ENCODE peak calls at places on chromosomes 11 and 22, in eight cellular contexts. One of them, this sample, is unnamed.

GRCh38 chr11:34977039-34977906 is 60.9 kb downstream of the PDHX start:
- DNase-seq in fibroblast of lung: peak
- DNase-seq in GM23248: peak
- DNase-seq in CD4-positive, alpha-beta T cell: no peak
- DNase-seq in upper lobe of right lung: no peak
- DNase-seq in spleen: no peak
- DNase-seq in naive thymus-derived CD4-positive, alpha-beta T cell: no peak
- DNase-seq in mesenchymal stem cell: peak
- DNase-seq in this sample: peak

GRCh38 chr11:1970956-1971355 is 23.8 kb downstream of the MRPL23 start:
- DNase-seq in naive thymus-derived CD4-positive, alpha-beta T cell: no peak
- DNase-seq in GM23248: no peak
- DNase-seq in mesenchymal stem cell: no peak
- DNase-seq in spleen: peak
- DNase-seq in CD4-positive, alpha-beta T cell: no peak
- DNase-seq in fibroblast of lung: no peak
- DNase-seq in upper lobe of right lung: peak
- DNase-seq in this sample: no peak

GRCh38 chr11:34234086-34234740 is 123.6 kb downstream of the ABTB2 start:
- DNase-seq in CD4-positive, alpha-beta T cell: peak
- DNase-seq in mesenchymal stem cell: peak
- DNase-seq in naive thymus-derived CD4-positive, alpha-beta T cell: no peak
- DNase-seq in spleen: no peak
- DNase-seq in upper lobe of right lung: no peak
- DNase-seq in GM23248: peak
- DNase-seq in fibroblast of lung: peak
- DNase-seq in this sample: peak

GRCh38 chr11:6319879-6320410 is 356 bp downstream of the CAVIN3 start:
- DNase-seq in spleen: peak
- DNase-seq in CD4-positive, alpha-beta T cell: no peak
- DNase-seq in fibroblast of lung: peak
- DNase-seq in upper lobe of right lung: peak
- DNase-seq in mesenchymal stem cell: peak
- DNase-seq in GM23248: peak
- DNase-seq in naive thymus-derived CD4-positive, alpha-beta T cell: no peak
- DNase-seq in this sample: no peak

GRCh38 chr11:3195251-3196160 is 23.1 kb downstream of the MRGPRG start:
- DNase-seq in spleen: peak
- DNase-seq in CD4-positive, alpha-beta T cell: no peak
- DNase-seq in upper lobe of right lung: peak
- DNase-seq in GM23248: peak
- DNase-seq in naive thymus-derived CD4-positive, alpha-beta T cell: no peak
- DNase-seq in fibroblast of lung: peak
- DNase-seq in mesenchymal stem cell: peak
- DNase-seq in this sample: no peak

GRCh38 chr11:87397250-87397649 is 359.5 kb downstream of the TMEM135 start:
- DNase-seq in fibroblast of lung: no peak
- DNase-seq in mesenchymal stem cell: no peak
- DNase-seq in naive thymus-derived CD4-positive, alpha-beta T cell: no peak
- DNase-seq in upper lobe of right lung: no peak
- DNase-seq in spleen: no peak
- DNase-seq in CD4-positive, alpha-beta T cell: no peak
- DNase-seq in GM23248: no peak
- DNase-seq in this sample: no peak

GRCh38 chr11:2378527-2379210 is 1.6 kb downstream of the CD81 start:
- DNase-seq in naive thymus-derived CD4-positive, alpha-beta T cell: no peak
- DNase-seq in fibroblast of lung: peak
- DNase-seq in GM23248: peak
- DNase-seq in mesenchymal stem cell: peak
- DNase-seq in spleen: peak
- DNase-seq in upper lobe of right lung: no peak
- DNase-seq in CD4-positive, alpha-beta T cell: no peak
- DNase-seq in this sample: no peak

GRCh38 chr11:47587733-47588326 is 1.4 kb downstream of the FAM180B start:
- DNase-seq in mesenchymal stem cell: no peak
- DNase-seq in spleen: peak
- DNase-seq in fibroblast of lung: no peak
- DNase-seq in GM23248: peak
- DNase-seq in CD4-positive, alpha-beta T cell: no peak
- DNase-seq in upper lobe of right lung: peak
- DNase-seq in naive thymus-derived CD4-positive, alpha-beta T cell: no peak
- DNase-seq in this sample: no peak

GRCh38 chr22:31343235-31344191 is 2.6 kb downstream of the PATZ1 start:
- DNase-seq in CD4-positive, alpha-beta T cell: no peak
- DNase-seq in mesenchymal stem cell: peak
- DNase-seq in spleen: peak
- DNase-seq in GM23248: no peak
- DNase-seq in fibroblast of lung: no peak
- DNase-seq in naive thymus-derived CD4-positive, alpha-beta T cell: no peak
- DNase-seq in upper lobe of right lung: peak
- DNase-seq in this sample: no peak

GRCh38 chr11:103935219-103935618 is 101.2 kb upstream of the DDI1 start:
- DNase-seq in naive thymus-derived CD4-positive, alpha-beta T cell: no peak
- DNase-seq in fibroblast of lung: no peak
- DNase-seq in CD4-positive, alpha-beta T cell: no peak
- DNase-seq in mesenchymal stem cell: no peak
- DNase-seq in GM23248: peak
- DNase-seq in spleen: no peak
- DNase-seq in upper lobe of right lung: no peak
- DNase-seq in this sample: no peak

GRCh38 chr11:109964487-109964886 is 128.7 kb upstream of the ZC3H12C start:
- DNase-seq in mesenchymal stem cell: no peak
- DNase-seq in naive thymus-derived CD4-positive, alpha-beta T cell: no peak
- DNase-seq in spleen: no peak
- DNase-seq in GM23248: no peak
- DNase-seq in CD4-positive, alpha-beta T cell: no peak
- DNase-seq in fibroblast of lung: no peak
- DNase-seq in upper lobe of right lung: no peak
- DNase-seq in this sample: no peak

GRCh38 chr11:78417888-78418583 is 416 bp upstream of the GAB2 start:
- DNase-seq in GM23248: peak
- DNase-seq in CD4-positive, alpha-beta T cell: peak
- DNase-seq in mesenchymal stem cell: peak
- DNase-seq in upper lobe of right lung: peak
- DNase-seq in naive thymus-derived CD4-positive, alpha-beta T cell: peak
- DNase-seq in spleen: peak
- DNase-seq in fibroblast of lung: peak
- DNase-seq in this sample: no peak

GRCh38 chr11:78419327-78419726 is 1.7 kb upstream of the GAB2 start:
- DNase-seq in fibroblast of lung: peak
- DNase-seq in upper lobe of right lung: no peak
- DNase-seq in spleen: no peak
- DNase-seq in naive thymus-derived CD4-positive, alpha-beta T cell: no peak
- DNase-seq in CD4-positive, alpha-beta T cell: no peak
- DNase-seq in GM23248: peak
- DNase-seq in mesenchymal stem cell: peak
- DNase-seq in this sample: peak

GRCh38 chr11:78420796-78421209 is 3.2 kb upstream of the GAB2 start:
- DNase-seq in mesenchymal stem cell: peak
- DNase-seq in GM23248: peak
- DNase-seq in naive thymus-derived CD4-positive, alpha-beta T cell: no peak
- DNase-seq in CD4-positive, alpha-beta T cell: no peak
- DNase-seq in fibroblast of lung: peak
- DNase-seq in upper lobe of right lung: peak
- DNase-seq in spleen: peak
- DNase-seq in this sample: no peak

GRCh38 chr11:78418584-78419211 is 1.1 kb upstream of the GAB2 start:
- DNase-seq in CD4-positive, alpha-beta T cell: no peak
- DNase-seq in mesenchymal stem cell: no peak
- DNase-seq in GM23248: peak
- DNase-seq in fibroblast of lung: no peak
- DNase-seq in upper lobe of right lung: no peak
- DNase-seq in spleen: no peak
- DNase-seq in naive thymus-derived CD4-positive, alpha-beta T cell: no peak
- DNase-seq in this sample: no peak

DNA sequence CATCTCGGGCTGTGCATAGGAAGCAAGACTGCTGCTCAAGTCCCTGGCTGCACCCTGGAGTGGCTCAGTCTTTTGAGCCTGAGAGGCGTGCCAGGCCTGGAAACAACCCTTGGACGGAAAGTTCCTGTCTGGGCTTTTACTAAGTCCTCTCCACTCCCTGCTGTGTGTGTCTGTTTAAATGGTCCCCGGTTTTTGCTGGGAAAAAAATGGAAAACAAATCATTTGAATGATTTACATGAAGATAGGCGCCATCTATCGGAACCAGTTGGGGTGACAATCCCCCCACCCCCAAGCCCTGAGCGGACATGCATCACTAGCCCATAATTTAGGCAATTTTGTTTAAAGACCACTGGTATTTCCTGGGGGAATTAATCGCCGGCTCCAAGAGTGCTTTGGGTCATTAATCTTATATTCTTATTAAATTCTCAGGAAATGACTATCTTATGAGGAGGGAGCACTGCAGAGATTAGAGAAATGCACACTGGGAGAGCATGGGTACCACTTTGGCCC is 2.7 kb upstream of the GAB2 start:
- DNase-seq in spleen: peak
- DNase-seq in naive thymus-derived CD4-positive, alpha-beta T cell: no peak
- DNase-seq in CD4-positive, alpha-beta T cell: peak
- DNase-seq in GM23248: peak
- DNase-seq in fibroblast of lung: peak
- DNase-seq in upper lobe of right lung: peak
- DNase-seq in mesenchymal stem cell: peak
- DNase-seq in this sample: no peak
- H3K27ac ChIP-seq in spleen: peak
- H3K27ac ChIP-seq in naive thymus-derived CD4-positive, alpha-beta T cell: no peak
- H3K27ac ChIP-seq in CD4-positive, alpha-beta T cell: no peak
- H3K27ac ChIP-seq in GM23248: peak
- H3K27ac ChIP-seq in fibroblast of lung: peak
- H3K27ac ChIP-seq in upper lobe of right lung: peak
- H3K27ac ChIP-seq in mesenchymal stem cell: peak
- H3K27ac ChIP-seq in this sample: no peak

DNA sequence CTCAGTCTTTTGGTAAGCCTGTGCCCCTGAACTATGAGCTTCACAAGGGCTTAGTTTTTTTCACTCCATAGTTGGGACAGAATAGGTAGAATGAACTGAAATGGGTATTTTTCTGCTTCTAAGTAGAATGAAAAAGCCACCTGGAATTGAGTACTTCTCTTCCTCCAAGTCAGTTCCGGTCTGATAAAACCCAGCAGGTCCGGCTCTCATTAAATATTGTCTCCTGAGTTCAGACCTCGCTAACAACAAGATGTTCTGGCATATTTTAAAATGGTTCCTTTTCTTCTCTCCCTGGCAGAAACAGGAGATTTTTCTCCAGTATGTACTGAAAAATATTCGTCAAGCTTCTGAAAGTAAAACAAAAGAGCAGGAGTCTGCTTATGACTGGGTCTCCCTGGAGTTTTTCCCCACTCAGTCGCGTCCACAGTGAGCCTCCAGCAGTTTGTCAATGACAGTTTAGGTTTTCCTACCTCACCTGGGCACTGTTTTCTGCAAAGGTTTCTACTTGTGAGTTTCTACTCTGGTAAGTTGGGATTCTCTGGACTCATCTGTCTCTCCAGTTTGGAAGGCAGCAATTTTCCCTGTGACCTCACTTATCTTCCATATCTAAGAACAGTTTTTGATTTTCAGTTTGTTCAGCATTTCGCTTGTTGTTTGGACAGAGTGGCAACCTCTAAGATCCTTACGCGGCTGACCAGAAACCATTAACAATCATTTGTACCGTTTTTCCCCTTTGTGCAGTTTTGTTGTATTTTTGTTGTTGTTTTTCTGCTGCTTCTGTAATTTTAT is 868.0 kb downstream of the METTL15 start:
- DNase-seq in spleen: no peak
- DNase-seq in fibroblast of lung: no peak
- DNase-seq in naive thymus-derived CD4-positive, alpha-beta T cell: no peak
- DNase-seq in GM23248: no peak
- DNase-seq in mesenchymal stem cell: no peak
- DNase-seq in CD4-positive, alpha-beta T cell: no peak
- DNase-seq in upper lobe of right lung: no peak
- DNase-seq in this sample: no peak
- H3K27ac ChIP-seq in spleen: no peak
- H3K27ac ChIP-seq in fibroblast of lung: no peak
- H3K27ac ChIP-seq in naive thymus-derived CD4-positive, alpha-beta T cell: no peak
- H3K27ac ChIP-seq in GM23248: no peak
- H3K27ac ChIP-seq in mesenchymal stem cell: no peak
- H3K27ac ChIP-seq in CD4-positive, alpha-beta T cell: no peak
- H3K27ac ChIP-seq in upper lobe of right lung: no peak
- H3K27ac ChIP-seq in this sample: no peak

DNA sequence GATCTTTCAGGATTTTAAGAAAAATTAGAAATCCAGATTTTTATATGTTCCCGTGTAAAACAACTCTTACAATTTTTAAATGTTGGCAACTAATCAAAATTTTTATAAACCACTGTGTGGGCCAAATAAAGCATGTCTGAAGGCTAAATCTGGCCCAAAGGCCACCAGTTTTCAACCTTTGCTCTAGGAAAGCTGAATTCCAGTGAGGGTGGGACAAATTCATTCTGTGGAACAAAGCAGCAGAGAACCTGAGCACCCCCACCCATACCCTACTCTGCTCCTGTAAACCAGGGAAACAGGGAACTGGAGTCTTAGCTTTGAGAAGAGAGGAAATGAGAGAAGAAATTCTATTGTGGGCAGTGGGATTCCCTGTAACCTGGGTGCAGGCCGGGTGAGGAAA is 20.6 kb downstream of the LRRC32 start:
- DNase-seq in upper lobe of right lung: no peak
- DNase-seq in CD4-positive, alpha-beta T cell: no peak
- DNase-seq in GM23248: no peak
- DNase-seq in spleen: no peak
- DNase-seq in fibroblast of lung: no peak
- DNase-seq in mesenchymal stem cell: no peak
- DNase-seq in naive thymus-derived CD4-positive, alpha-beta T cell: no peak
- DNase-seq in this sample: no peak
- H3K27ac ChIP-seq in upper lobe of right lung: no peak
- H3K27ac ChIP-seq in CD4-positive, alpha-beta T cell: no peak
- H3K27ac ChIP-seq in GM23248: no peak
- H3K27ac ChIP-seq in spleen: no peak
- H3K27ac ChIP-seq in fibroblast of lung: no peak
- H3K27ac ChIP-seq in mesenchymal stem cell: no peak
- H3K27ac ChIP-seq in naive thymus-derived CD4-positive, alpha-beta T cell: no peak
- H3K27ac ChIP-seq in this sample: no peak

DNA sequence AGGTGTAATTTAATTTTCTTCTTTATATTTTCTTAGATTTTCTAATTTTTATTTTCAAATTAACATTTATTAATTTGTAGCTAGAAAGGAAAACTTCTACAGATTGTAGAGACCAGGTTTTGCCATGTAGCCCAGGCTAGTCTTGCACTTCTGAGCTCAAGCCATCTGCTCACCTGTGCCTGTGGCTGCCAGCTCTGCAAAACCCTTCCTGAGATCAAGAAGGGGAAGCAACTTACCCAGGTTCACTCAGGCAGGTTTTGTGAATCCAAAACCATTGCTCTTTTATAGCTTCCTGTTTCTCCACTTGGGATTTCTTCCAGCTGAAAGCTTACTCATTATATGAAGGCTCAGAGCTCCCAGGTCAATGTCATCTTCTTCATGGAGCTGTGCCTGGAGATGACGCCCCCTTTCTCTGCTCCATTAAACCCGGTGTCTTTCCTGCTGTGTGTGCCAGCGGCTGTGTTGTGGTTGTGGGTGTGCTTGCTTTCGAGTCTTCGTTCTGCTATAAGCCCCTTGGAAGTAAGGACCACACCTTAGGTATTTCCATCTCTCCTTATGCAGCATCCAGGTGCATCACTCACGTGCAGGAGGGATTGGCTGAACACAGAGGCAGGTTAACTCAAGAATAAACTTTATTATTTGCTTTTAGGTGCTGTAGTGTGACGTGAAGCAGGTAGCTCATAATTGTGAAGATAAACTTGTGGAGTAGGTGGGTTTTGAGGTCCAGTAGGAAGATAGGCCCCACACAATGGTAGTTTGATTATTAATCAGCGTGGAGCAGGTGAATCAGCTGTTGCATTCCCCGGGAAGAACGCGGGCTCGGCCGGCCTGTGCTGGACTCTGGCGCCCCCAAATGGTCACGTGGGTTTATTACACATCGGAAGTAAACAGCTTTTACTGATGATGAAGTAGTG is 42.2 kb upstream of the INCENP start:
- DNase-seq in upper lobe of right lung: peak
- DNase-seq in GM23248: peak
- DNase-seq in fibroblast of lung: peak
- DNase-seq in spleen: peak
- DNase-seq in naive thymus-derived CD4-positive, alpha-beta T cell: peak
- DNase-seq in mesenchymal stem cell: peak
- DNase-seq in CD4-positive, alpha-beta T cell: peak
- DNase-seq in this sample: no peak
- H3K27ac ChIP-seq in upper lobe of right lung: no peak
- H3K27ac ChIP-seq in GM23248: no peak
- H3K27ac ChIP-seq in fibroblast of lung: no peak
- H3K27ac ChIP-seq in spleen: no peak
- H3K27ac ChIP-seq in naive thymus-derived CD4-positive, alpha-beta T cell: no peak
- H3K27ac ChIP-seq in mesenchymal stem cell: no peak
- H3K27ac ChIP-seq in CD4-positive, alpha-beta T cell: no peak
- H3K27ac ChIP-seq in this sample: no peak

This sample was measured in epithelial cell of prostate.